ENCODE peak calls at places on chromosomes 2 and 18, in six cellular contexts. H is endothelial cell of umbilical vein, J is astrocyte, V is endodermal cell, O is HL-60, K is left ventricle myocardium inferior. M is an unnamed sample.

GRCh38 chr2:63827749-63828148 is 13.9 kb upstream of the UGP2 start:
- DNase-seq in H (peak), J (peak), V (peak), O (no peak), K (no peak), M (peak)

GRCh38 chr18:9898792-9899549 is 13.2 kb downstream of the TXNDC2 start:
- DNase-seq in H (peak), J (peak), V (peak), O (peak), K (no peak), M (peak)

GRCh38 chr2:12005886-12006681 is 259.7 kb downstream of the LPIN1 start:
- DNase-seq in H (peak), J (peak), V (peak), O (peak), K (no peak), M (peak)

GRCh38 chr2:74658516-74658915 is 4.5 kb downstream of the SEMA4F start:
- DNase-seq in H (no peak), J (peak), V (no peak), O (no peak), K (no peak), M (peak)

GRCh38 chr2:240293865-240294461 is 141.5 kb upstream of the GPC1 start:
- DNase-seq in H (no peak), J (no peak), V (peak), O (no peak), K (peak), M (no peak)

GRCh38 chr2:39139511-39140237 is 18.8 kb upstream of the SOS1 start:
- DNase-seq in H (no peak), J (no peak), V (no peak), O (no peak), K (no peak), M (no peak)

GRCh38 chr2:26913599-26914285 is 56.7 kb upstream of the MAPRE3 start:
- DNase-seq in H (no peak), J (peak), V (peak), O (no peak), K (no peak), M (peak)

GRCh38 chr2:98514879-98515570 is 70.4 kb downstream of the INPP4A start:
- DNase-seq in H (peak), J (peak), V (no peak), O (peak), K (no peak), M (peak)

GRCh38 chr2:96088340-96089335 is 27.7 kb downstream of the ADRA2B start:
- DNase-seq in H (no peak), J (no peak), V (no peak), O (no peak), K (no peak), M (no peak)

GRCh38 chr18:13510594-13510993 is 215.8 kb downstream of the FAM210A start:
- DNase-seq in H (no peak), J (no peak), V (no peak), O (no peak), K (no peak), M (no peak)

GRCh38 chr18:38459086-38459485 is 893.5 kb upstream of the CELF4 start:
- DNase-seq in H (no peak), J (no peak), V (no peak), O (no peak), K (no peak), M (no peak)

GRCh38 chr2:120231974-120232635 is 8.9 kb upstream of the TMEM185B start:
- DNase-seq in H (no peak), J (no peak), V (no peak), O (no peak), K (no peak), M (peak)

GRCh38 chr2:234286956-234287355 is 209.9 kb downstream of the ARL4C start:
- DNase-seq in H (no peak), J (peak), V (no peak), O (no peak), K (no peak), M (no peak)

GRCh38 chr2:221034973-221035372 is 537.1 kb downstream of the EPHA4 start:
- DNase-seq in H (no peak), J (no peak), V (no peak), O (no peak), K (no peak), M (no peak)

GRCh38 chr2:189683348-189683747 is 8.9 kb downstream of the ANKAR start:
- DNase-seq in H (no peak), J (no peak), V (no peak), O (no peak), K (no peak), M (no peak)

GRCh38 chr18:12862467-12862866 is 21.6 kb downstream of the PTPN2 start:
- DNase-seq in H (no peak), J (peak), V (peak), O (no peak), K (no peak), M (no peak)

GRCh38 chr2:28507806-28508764 is 12.2 kb downstream of the PLB1 start:
- DNase-seq in H (no peak), J (peak), V (no peak), O (no peak), K (no peak), M (no peak)

GRCh38 chr2:133400411-133400810 is 167.9 kb downstream of the NCKAP5 start:
- DNase-seq in H (no peak), J (peak), V (no peak), O (no peak), K (no peak), M (peak)

GRCh38 chr2:95357717-95358280 is 44.7 kb upstream of the FAHD2A start:
- DNase-seq in H (no peak), J (no peak), V (peak), O (no peak), K (no peak), M (no peak)

GRCh38 chr2:69559696-69560482 is 83.7 kb downstream of the AAK1 start:
- DNase-seq in H (peak), J (peak), V (peak), O (peak), K (no peak), M (peak)

GRCh38 chr18:21270453-21270852 is 28.4 kb downstream of the GREB1L start:
- DNase-seq in H (no peak), J (peak), V (no peak), O (no peak), K (no peak), M (no peak)

GRCh38 chr18:59093668-59094067 is 46.0 kb upstream of the SEC11C start:
- DNase-seq in H (no peak), J (no peak), V (no peak), O (no peak), K (no peak), M (no peak)

GRCh38 chr2:170816499-170817246 is at the start of gene GAD1:
- DNase-seq in H (peak), J (peak), V (peak), O (peak), K (peak), M (peak)

GRCh38 chr2:187377335-187377734 is 70.7 kb downstream of the CALCRL start:
- DNase-seq in H (no peak), J (peak), V (no peak), O (no peak), K (no peak), M (peak)

GRCh38 chr2:238066218-238066617 is 5.4 kb downstream of the SCLY start:
- DNase-seq in H (no peak), J (no peak), V (no peak), O (no peak), K (no peak), M (no peak)

GRCh38 chr18:63444567-63444966 is 22.3 kb upstream of the VPS4B start:
- DNase-seq in H (no peak), J (no peak), V (no peak), O (peak), K (no peak), M (peak)

GRCh38 chr2:122244830-122245229 is 489.4 kb downstream of the TSN start:
- DNase-seq in H (no peak), J (no peak), V (no peak), O (no peak), K (no peak), M (peak)

GRCh38 chr2:150212722-150213171 is 274.7 kb downstream of the RND3 start:
- DNase-seq in H (no peak), J (peak), V (no peak), O (no peak), K (no peak), M (peak)

GRCh38 chr2:168541887-168542286 is 85.8 kb downstream of the CERS6 start:
- DNase-seq in H (no peak), J (no peak), V (no peak), O (no peak), K (no peak), M (no peak)

GRCh38 chr2:1739961-1740713 is 4.2 kb downstream of the PXDN start:
- DNase-seq in H (no peak), J (no peak), V (peak), O (no peak), K (no peak), M (no peak)

GRCh38 chr18:8667846-8668245 is 37.5 kb upstream of the MTCL1 start:
- DNase-seq in H (peak), J (peak), V (no peak), O (no peak), K (no peak), M (peak)

GRCh38 chr2:61262699-61263098 is 100.7 kb downstream of the C2orf74 start:
- DNase-seq in H (no peak), J (peak), V (no peak), O (no peak), K (no peak), M (no peak)

GRCh38 chr2:228731517-228731916 is 539.6 kb downstream of the PID1 start:
- DNase-seq in H (no peak), J (peak), V (no peak), O (no peak), K (no peak), M (peak)

GRCh38 chr2:162256621-162257020 is 13.4 kb upstream of the FAP start:
- DNase-seq in H (no peak), J (peak), V (no peak), O (no peak), K (no peak), M (peak)

GRCh38 chr2:85409719-85410583 is at the start of gene CAPG:
- DNase-seq in H (no peak), J (no peak), V (peak), O (peak), K (peak), M (no peak)

GRCh38 chr18:13684546-13684945 is 41.8 kb downstream of the FAM210A start:
- DNase-seq in H (no peak), J (no peak), V (no peak), O (no peak), K (no peak), M (no peak)

GRCh38 chr2:40150206-40150765 is 301.6 kb downstream of the SLC8A1 start:
- DNase-seq in H (no peak), J (no peak), V (no peak), O (no peak), K (no peak), M (no peak)

DNA sequence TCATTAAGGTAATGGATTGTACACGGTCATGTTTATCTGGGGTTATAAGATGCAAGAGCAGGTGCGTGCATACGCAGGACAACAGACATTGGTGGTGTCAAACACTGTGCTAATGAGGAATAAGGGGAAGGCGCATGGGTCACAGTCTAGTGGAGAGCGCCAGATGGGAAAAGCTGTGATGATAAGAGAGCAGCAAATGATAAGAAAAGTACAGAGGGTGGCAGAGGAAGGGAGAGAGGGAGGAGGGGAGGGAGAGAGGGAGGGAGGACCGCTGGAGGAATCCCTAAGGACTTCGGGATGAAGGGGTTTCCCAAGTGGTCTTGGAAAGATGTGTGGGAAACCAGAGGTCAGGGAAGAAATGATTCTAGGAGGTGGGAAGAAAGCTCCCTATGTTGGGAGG is 2.9 kb downstream of the TNFRSF11A start:
- DNase-seq in H (peak), J (no peak), V (no peak), O (no peak), K (no peak), M (no peak)
- TF ChIP-seq CTCF in H (no peak), J (no peak), V (no peak), O (no peak), K (no peak), M (no peak)

GRCh38 chr2:190929919-190930318 is 49.3 kb downstream of the GLS start:
- DNase-seq in H (no peak), J (no peak), V (no peak), O (no peak), K (no peak), M (no peak)
- H3K4me3 ChIP-seq in H (no peak), J (no peak), V (no peak), O (no peak), K (no peak), M (no peak)

GRCh38 chr18:49250819-49251388 is 209.5 kb downstream of the DYM start:
- DNase-seq in H (peak), J (no peak), V (no peak), O (peak), K (no peak), M (peak)
- TF ChIP-seq CTCF in H (peak), J (peak), V (peak), O (no peak), K (peak), M (peak)

DNA sequence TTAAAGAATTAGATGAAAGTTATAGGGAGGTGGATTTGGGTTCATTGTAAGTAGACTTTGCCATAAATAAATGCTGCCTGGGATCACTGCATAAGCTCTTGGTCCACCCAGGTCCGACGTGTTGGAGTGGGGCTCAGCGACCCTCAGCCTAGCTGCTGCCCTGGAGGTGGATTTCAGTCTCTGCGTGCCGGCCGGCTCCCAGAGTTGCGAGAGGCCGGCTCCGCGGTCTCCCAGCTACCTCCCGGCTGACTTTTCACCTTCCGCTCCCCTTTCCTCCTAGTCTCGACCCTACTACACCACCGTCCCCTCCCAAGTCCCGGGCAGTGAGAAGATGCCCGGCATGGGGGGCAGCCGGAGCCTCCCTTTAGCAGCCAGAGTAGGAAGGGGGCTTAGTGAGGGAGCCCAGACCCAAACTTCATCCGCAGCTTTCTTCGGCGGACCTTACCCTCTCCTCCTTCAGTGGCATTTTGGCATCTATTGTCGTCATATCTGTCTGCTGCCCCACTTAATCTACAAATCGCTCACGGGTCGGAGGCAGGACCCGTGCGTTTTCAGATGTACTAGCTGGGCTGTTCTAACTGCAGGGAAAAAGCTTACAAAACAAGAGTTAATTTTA is 8.1 kb downstream of the EMX1 start:
- DNase-seq in H (no peak), J (no peak), V (peak), O (no peak), K (no peak), M (no peak)
- H3K4me3 ChIP-seq in H (no peak), J (no peak), V (no peak), O (no peak), K (no peak), M (no peak)

DNA sequence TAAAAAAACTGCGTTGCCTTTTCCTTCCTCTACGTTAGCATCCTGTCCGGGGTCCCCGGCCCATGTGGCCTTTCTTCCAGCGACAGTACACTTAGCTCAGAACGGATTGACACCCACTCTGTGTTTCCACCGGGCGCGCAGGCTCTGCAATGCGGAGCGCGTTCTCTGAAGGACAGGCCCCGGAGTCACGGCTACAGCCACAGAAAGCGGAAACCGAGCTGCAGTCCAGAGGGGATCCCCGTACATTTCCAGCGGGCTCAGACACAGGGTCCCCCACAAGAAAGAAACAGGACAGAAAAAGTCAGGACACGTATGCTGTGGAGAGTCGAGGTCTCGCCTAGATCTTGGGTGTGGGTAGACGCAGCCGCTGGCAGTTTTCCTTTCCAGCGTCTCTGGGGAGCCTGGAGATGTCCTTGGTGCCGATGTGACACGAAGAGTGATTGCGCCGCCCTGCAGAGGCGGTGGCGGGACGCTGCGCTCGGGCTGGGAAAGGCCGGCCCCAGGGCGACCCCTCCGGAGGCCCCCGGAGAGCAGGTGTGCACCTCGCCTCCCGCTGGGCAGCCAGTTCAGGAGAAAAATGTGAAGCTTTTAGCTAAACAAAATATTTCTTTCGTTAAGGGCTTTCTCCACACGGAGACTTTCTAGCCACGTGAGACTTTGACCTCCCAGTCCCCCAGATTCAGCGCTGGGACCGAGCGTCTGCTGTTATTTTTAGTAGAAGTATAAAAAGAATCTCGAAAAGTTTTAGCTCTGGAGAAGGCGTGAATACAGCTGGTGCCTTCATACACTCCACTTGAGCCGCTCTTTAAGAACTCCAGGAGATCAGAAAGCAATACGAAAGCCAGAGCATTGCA is 1.3 kb upstream of the ACKR3 start:
- DNase-seq in H (peak), J (no peak), V (peak), O (no peak), K (peak), M (peak)
- TF ChIP-seq CTCF in H (no peak), J (no peak), V (peak), O (no peak), K (peak), M (peak)

GRCh38 chr2:173151671-173152398 is 76.2 kb downstream of the MAP3K20 start:
- DNase-seq in H (peak), J (peak), V (no peak), O (no peak), K (no peak), M (peak)

GRCh38 chr2:173150963-173151362 is 75.3 kb downstream of the MAP3K20 start:
- DNase-seq in H (no peak), J (no peak), V (no peak), O (no peak), K (no peak), M (no peak)

GRCh38 chr2:173148520-173148919 is 72.9 kb downstream of the MAP3K20 start:
- DNase-seq in H (no peak), J (peak), V (no peak), O (no peak), K (no peak), M (peak)

GRCh38 chr2:173150087-173150486 is 74.4 kb downstream of the MAP3K20 start:
- DNase-seq in H (no peak), J (peak), V (no peak), O (no peak), K (no peak), M (peak)

DNA sequence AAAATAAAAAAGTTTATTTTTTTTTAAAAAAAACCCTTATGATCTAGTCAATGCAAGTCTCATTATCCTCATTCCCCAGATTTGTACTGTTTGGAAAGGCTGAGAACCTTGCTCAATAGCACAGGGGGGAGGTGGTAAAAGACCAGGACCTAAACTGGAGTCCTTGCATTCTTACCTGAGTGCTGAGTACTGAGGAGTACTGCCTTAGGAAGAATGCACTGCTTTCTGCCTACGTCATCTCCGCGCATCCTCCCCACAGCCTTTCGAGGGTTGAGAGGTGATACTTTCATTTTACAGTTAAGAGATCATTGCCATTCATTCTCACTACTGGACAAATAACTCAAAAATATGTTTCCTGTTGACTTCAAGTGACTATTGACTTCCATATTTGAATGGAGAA is 73.8 kb downstream of the MAP3K20 start:
- DNase-seq in H (no peak), J (no peak), V (no peak), O (no peak), K (no peak), M (no peak)
- H3K4me3 ChIP-seq in H (no peak), J (no peak), V (no peak), O (no peak), K (no peak), M (no peak)

GRCh38 chr2:207352978-207353377 is 176.8 kb upstream of the CREB1 start:
- DNase-seq in H (no peak), J (no peak), V (no peak), O (peak), K (no peak), M (peak)
- TF ChIP-seq CTCF in H (no peak), J (no peak), V (peak), O (no peak), K (peak), M (peak)

GRCh38 chr2:45397292-45397691 is 213.8 kb downstream of the SRBD1 start:
- DNase-seq in H (no peak), J (no peak), V (no peak), O (no peak), K (no peak), M (no peak)

GRCh38 chr2:45391866-45392265 is 219.2 kb downstream of the SRBD1 start:
- DNase-seq in H (no peak), J (peak), V (no peak), O (no peak), K (no peak), M (peak)

GRCh38 chr2:45394842-45395241 is 216.2 kb downstream of the SRBD1 start:
- DNase-seq in H (no peak), J (no peak), V (no peak), O (no peak), K (no peak), M (no peak)

GRCh38 chr2:45396671-45397070 is 214.4 kb downstream of the SRBD1 start:
- DNase-seq in H (no peak), J (no peak), V (no peak), O (no peak), K (no peak), M (no peak)

DNA sequence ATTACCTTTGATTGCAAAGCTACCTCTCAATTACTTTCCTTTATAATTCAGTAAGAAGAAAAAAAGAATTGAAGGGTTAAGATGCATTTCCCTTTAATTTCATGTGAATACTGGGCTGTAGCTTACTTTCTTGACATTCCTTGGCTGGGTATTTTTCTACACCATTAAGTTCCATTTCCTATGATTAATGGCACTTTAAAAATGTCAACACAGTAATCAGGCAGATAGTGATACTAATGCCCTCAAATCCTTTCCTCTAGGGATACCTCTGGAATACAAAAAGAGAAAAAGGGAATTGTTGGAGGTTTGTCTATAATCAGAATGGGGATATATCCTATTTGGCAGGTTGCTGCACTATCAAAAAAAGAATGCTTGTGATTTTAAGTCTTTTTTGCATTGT is 216.9 kb downstream of the SRBD1 start:
- DNase-seq in H (peak), J (no peak), V (no peak), O (no peak), K (no peak), M (no peak)
- H3K4me3 ChIP-seq in H (no peak), J (no peak), V (no peak), O (no peak), K (no peak), M (no peak)